ENCODE peak calls at places on chromosomes 6 and 20, in four cellular contexts. S, W, V and C are unnamed samples.

GRCh38 chr20:57943291-57943690 is 233.5 kb upstream of the PMEPA1 start:
- DNase-seq in S (no peak), V (no peak), W (no peak), C (no peak)

GRCh38 chr20:7383218-7383617 is 557.0 kb downstream of the HAO1 start:
- DNase-seq in S (no peak), W (no peak), V (no peak), C (no peak)

GRCh38 chr20:9532069-9532809 is 17.8 kb downstream of the LAMP5 start:
- DNase-seq in V (no peak), W (no peak), S (no peak), C (no peak)

GRCh38 chr6:34276881-34277762 is 28.3 kb upstream of the SMIM29 start:
- DNase-seq in V (no peak), S (no peak), W (no peak), C (no peak)

GRCh38 chr6:98834060-98835031 is at the start of gene POU3F2:
- DNase-seq in S (peak; percentile 50), V (no peak), W (peak; percentile 85), C (no peak)

GRCh38 chr20:14919473-14920157 is 582.2 kb upstream of the FLRT3 start:
- DNase-seq in V (no peak), S (no peak), W (no peak), C (no peak)

GRCh38 chr20:47773381-47773786 is 11.9 kb downstream of the SULF2 start:
- DNase-seq in S (no peak), W (no peak), V (no peak), C (no peak)

GRCh38 chr6:168206681-168207274 is 112.8 kb downstream of the DACT2 start:
- DNase-seq in S (no peak), W (no peak), V (no peak), C (no peak)

GRCh38 chr6:131787955-131788712 is 19.7 kb upstream of the ENPP1 start:
- DNase-seq in S (no peak), V (no peak), W (no peak), C (no peak)

GRCh38 chr20:43751167-43752050 is 24.6 kb upstream of the GTSF1L start:
- DNase-seq in S (no peak), W (no peak), V (peak; percentile 99), C (no peak)

GRCh38 chr20:24785141-24785924 is 163.7 kb upstream of the CST7 start:
- DNase-seq in V (no peak), W (peak; percentile 54), S (no peak), C (no peak)

GRCh38 chr6:152207915-152208714 is 400.6 kb downstream of the ESR1 start:
- DNase-seq in W (no peak), S (no peak), V (no peak), C (no peak)

GRCh38 chr6:22017272-22017671 is 279.6 kb downstream of the PRL start:
- DNase-seq in W (no peak), S (no peak), V (no peak), C (no peak)

GRCh38 chr6:149457316-149457884 is 27.4 kb downstream of the ZC3H12D start:
- DNase-seq in V (no peak), S (no peak), W (peak; percentile 25), C (no peak)

GRCh38 chr6:130382872-130383490 is 17.2 kb downstream of the TMEM200A start:
- DNase-seq in W (no peak), S (no peak), V (no peak), C (no peak)

GRCh38 chr6:36386495-36387439 is 702 bp downstream of the ETV7 start:
- DNase-seq in W (no peak), V (no peak), S (peak; percentile 33), C (no peak)

GRCh38 chr6:1574895-1575212 is 34.9 kb upstream of the FOXC1 start:
- DNase-seq in W (no peak), S (no peak), V (no peak), C (no peak)

GRCh38 chr20:53399592-53400335 is 193.9 kb downstream of the ZNF217 start:
- DNase-seq in W (no peak), V (no peak), S (peak; percentile 73), C (no peak)

GRCh38 chr20:4913147-4913546 is 88.2 kb downstream of the SLC23A2 start:
- DNase-seq in W (no peak), S (no peak), V (no peak), C (no peak)

GRCh38 chr20:45890077-45890996 is 671 bp downstream of the NEURL2 start:
- DNase-seq in W (peak; percentile 92), S (peak; percentile 86), V (no peak), C (no peak)

GRCh38 chr6:32973934-32974333 is 5.5 kb downstream of the BRD2 start:
- DNase-seq in S (no peak), W (no peak), V (no peak), C (no peak)

GRCh38 chr6:124999105-124999764 is 37.0 kb downstream of the RNF217 start:
- DNase-seq in S (no peak), V (no peak), W (no peak), C (no peak)

GRCh38 chr6:143141442-143141841 is 80.8 kb downstream of the AIG1 start:
- DNase-seq in S (no peak), W (no peak), V (no peak), C (no peak)

GRCh38 chr6:27205375-27206278 is 41.9 kb upstream of the PRSS16 start:
- DNase-seq in W (no peak), S (no peak), V (no peak), C (no peak)

GRCh38 chr20:49989234-49990065 is 6.7 kb downstream of the SNAI1 start:
- DNase-seq in S (peak; percentile 44), V (no peak), W (no peak), C (no peak)

GRCh38 chr6:128343666-128344065 is 176.7 kb downstream of the PTPRK start:
- DNase-seq in W (no peak), S (no peak), V (no peak), C (no peak)

GRCh38 chr20:1827974-1828785 is 67.0 kb upstream of the SIRPA start:
- DNase-seq in W (no peak), V (no peak), S (peak; percentile 81), C (no peak)

GRCh38 chr20:2301164-2301622 is 5.4 kb downstream of the TGM3 start:
- DNase-seq in V (peak; percentile 89), S (peak; percentile 65), W (peak; percentile 88), C (no peak)

DNA sequence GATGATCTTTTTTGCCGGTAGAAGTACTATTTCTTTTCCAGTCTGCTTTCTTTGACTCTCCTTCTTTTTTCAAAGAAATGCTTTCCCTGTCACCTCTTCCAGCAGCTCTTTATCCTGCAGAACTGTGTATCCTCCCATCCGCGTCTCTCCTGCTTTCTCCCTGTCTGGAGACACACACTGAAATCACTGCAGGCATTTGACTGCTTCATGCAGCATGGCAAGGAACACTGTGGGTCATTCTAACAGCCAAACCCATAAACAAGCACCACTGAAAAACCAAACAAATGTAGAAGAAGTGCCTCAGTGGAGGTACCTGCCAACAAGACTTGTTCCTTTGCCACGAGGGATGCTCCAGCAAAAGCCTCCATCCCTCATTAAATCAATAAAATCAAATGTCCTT is 403.7 kb upstream of the CITED2 start:
- DNase-seq in W (no peak), S (no peak), V (no peak), C (no peak)
- H3K27ac ChIP-seq in W (no peak overlapping the region), S (no peak overlapping the region), V (no peak overlapping the region), C (no peak overlapping the region)

GRCh38 chr6:53297004-53297403 is 51.7 kb downstream of the ELOVL5 start:
- DNase-seq in V (no peak), W (no peak), S (no peak), C (no peak)
- TF ChIP-seq POLR2A in V (no peak), W (no peak), S (no peak), C (no peak)

DNA sequence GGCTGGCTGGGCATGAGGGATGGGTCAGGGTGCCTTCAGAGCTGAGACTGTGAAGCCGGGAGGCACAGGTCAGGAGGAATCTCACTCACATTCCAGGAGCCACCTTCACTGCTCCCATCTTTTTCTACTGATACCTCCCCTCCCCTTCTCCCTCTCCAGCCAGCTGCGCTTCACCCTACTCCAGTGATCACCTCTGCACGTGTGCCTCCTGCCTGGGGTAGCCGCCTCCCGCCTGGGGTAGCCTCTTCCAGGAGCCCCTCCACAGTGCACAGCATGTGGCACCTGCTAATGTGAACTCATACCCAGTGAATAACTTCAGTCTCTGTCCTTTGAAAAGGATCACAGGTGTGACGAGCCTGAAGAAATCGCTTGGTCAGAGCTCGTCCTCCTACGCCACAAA is 232.6 kb downstream of the TMEM242 start:
- DNase-seq in S (no peak), V (no peak), W (no peak), C (no peak)
- H3K4me1 ChIP-seq in S (no peaks in the 10 kb centered on the region), V (peaks cover 4% of the 10 kb centered on the region), W (peaks cover 12% of the 10 kb centered on the region), C (peaks cover 30% of the 10 kb centered on the region)

GRCh38 chr6:29760328-29760727 is 37.1 kb downstream of the HLA-F start:
- DNase-seq in S (no peak), V (no peak), W (no peak), C (no peak)
- H3K27ac ChIP-seq in S (no peak overlapping the region), V (no peak overlapping the region), W (peak overlapping the region; percentile 25), C (no peak overlapping the region)

GRCh38 chr20:38034108-38034649 is 633 bp downstream of the RPRD1B start:
- DNase-seq in S (no peak), W (no peak), V (no peak), C (no peak)

GRCh38 chr20:38034961-38035360 is 1.4 kb downstream of the RPRD1B start:
- DNase-seq in S (no peak), V (no peak), W (no peak), C (no peak)

GRCh38 chr20:38031957-38032356 is 1.3 kb downstream of the TTI1 start:
- DNase-seq in S (no peak), W (no peak), V (no peak), C (no peak)

GRCh38 chr20:38032585-38033329 is 499 bp downstream of the TTI1 start:
- DNase-seq in S (no peak), W (peak; percentile 90), V (no peak), C (no peak)

GRCh38 chr20:38033330-38034107 is at the start of the genes RPRD1B and TTI1:
- DNase-seq in S (peak; percentile 91), W (peak; percentile 97), V (peak; percentile 65), C (peak; percentile 31)
- TF ChIP-seq POLR2A in S (peak; percentile 63), W (no peak), V (peak; percentile 87), C (peak; percentile 59)

GRCh38 chr6:110874880-110875547 is 429 bp downstream of the AMD1 start:
- DNase-seq in V (no peak), W (peak; percentile 93), S (peak; percentile 72), C (no peak)

GRCh38 chr6:110876170-110876773 is 1.7 kb downstream of the AMD1 start:
- DNase-seq in S (peak; percentile 90), V (no peak), W (peak; percentile 94), C (peak; percentile 33)

GRCh38 chr6:110877154-110877564 is 2.6 kb downstream of the AMD1 start:
- DNase-seq in S (no peak), W (no peak), V (no peak), C (no peak)

GRCh38 chr6:110873981-110874879 is at the start of gene AMD1:
- DNase-seq in S (peak; percentile 99), V (peak; percentile 85), W (peak; percentile 99), C (peak; percentile 91)

GRCh38 chr6:110875548-110876169 is 1.1 kb downstream of the AMD1 start:
- DNase-seq in S (peak; percentile 54), W (peak; percentile 93), V (no peak), C (no peak)
- H3K4me1 ChIP-seq in S (no peaks in the 10 kb centered on the region), W (peaks cover 58% of the 10 kb centered on the region), V (peaks cover 30% of the 10 kb centered on the region), C (peaks cover 54% of the 10 kb centered on the region)